ENCODE peak calls at places on chromosomes 11 and 22, in eight cellular contexts. J is cardiac fibroblast, S is WERI-Rb-1, K is AG04450, G is GM12865, M is fibroblast of the aortic adventitia, T is colonic mucosa, E is brain microvascular endothelial cell. C is an unnamed sample.

GRCh38 chr22:22407061-22407460 is 101.5 kb downstream of the ZNF280B start:
- DNase-seq in J (no peak), S (peak), K (no peak), G (no peak), M (no peak), T (no peak), E (no peak), C (no peak)

GRCh38 chr11:94455861-94456260 is 37.8 kb downstream of the MRE11 start:
- DNase-seq in J (no peak), S (no peak), K (no peak), G (no peak), M (no peak), T (no peak), E (no peak), C (no peak)

GRCh38 chr11:84899134-84899533 is 728.0 kb downstream of the DLG2 start:
- DNase-seq in J (peak), S (no peak), K (no peak), G (no peak), M (no peak), T (no peak), E (no peak), C (peak)

GRCh38 chr11:123255909-123256308 is 60.9 kb upstream of the CLMP start:
- DNase-seq in J (no peak), S (no peak), K (no peak), G (no peak), M (no peak), T (no peak), E (no peak), C (no peak)

GRCh38 chr11:44607324-44607962 is 42.0 kb downstream of the CD82 start:
- DNase-seq in J (peak), S (no peak), K (no peak), G (no peak), M (no peak), T (no peak), E (no peak), C (peak)

GRCh38 chr11:126153999-126154398 is 57.5 kb downstream of the RPUSD4 start:
- DNase-seq in J (no peak), S (no peak), K (no peak), G (no peak), M (peak), T (no peak), E (no peak), C (peak)

GRCh38 chr11:34651551-34651950 is 30.7 kb downstream of the EHF start:
- DNase-seq in J (peak), S (no peak), K (no peak), G (no peak), M (no peak), T (no peak), E (peak), C (no peak)

GRCh38 chr11:4453118-4453517 is 4.0 kb downstream of the OR52K2 start:
- DNase-seq in J (no peak), S (no peak), K (no peak), G (no peak), M (no peak), T (no peak), E (no peak), C (no peak)

GRCh38 chr11:1693327-1694063 is 3.5 kb upstream of the KRTAP5-6 start:
- DNase-seq in J (peak), S (peak), K (peak), G (peak), M (peak), T (peak), E (peak), C (peak)

GRCh38 chr22:41939981-41940852 is 6.7 kb downstream of the CENPM start:
- DNase-seq in J (no peak), S (no peak), K (no peak), G (peak), M (no peak), T (peak), E (no peak), C (no peak)

GRCh38 chr11:69934861-69935494 is 115.8 kb upstream of the FGF3 start:
- DNase-seq in J (no peak), S (no peak), K (no peak), G (no peak), M (no peak), T (no peak), E (peak), C (no peak)

GRCh38 chr11:118910309-118911112 is 15.2 kb downstream of the BCL9L start:
- DNase-seq in J (peak), S (no peak), K (peak), G (no peak), M (peak), T (no peak), E (peak), C (peak)

GRCh38 chr11:108975641-108976071 is 310.8 kb downstream of the DDX10 start:
- DNase-seq in J (no peak), S (peak), K (no peak), G (no peak), M (no peak), T (no peak), E (no peak), C (no peak)

GRCh38 chr11:121889931-121890330 is 226.1 kb downstream of the BLID start:
- DNase-seq in J (peak), S (no peak), K (no peak), G (no peak), M (peak), T (no peak), E (no peak), C (peak)

GRCh38 chr22:31046591-31047226 is 34.4 kb upstream of the SMTN start:
- DNase-seq in J (peak), S (no peak), K (no peak), G (no peak), M (no peak), T (no peak), E (no peak), C (peak)

GRCh38 chr22:33919591-33920501 is at the start of gene LARGE1:
- DNase-seq in J (peak), S (peak), K (no peak), G (peak), M (peak), T (peak), E (no peak), C (peak)

GRCh38 chr11:69653406-69653960 is 12.5 kb downstream of the CCND1 start:
- DNase-seq in J (peak), S (no peak), K (no peak), G (no peak), M (no peak), T (no peak), E (no peak), C (no peak)

GRCh38 chr22:42773161-42773560 is 52.5 kb upstream of the A4GALT start:
- DNase-seq in J (no peak), S (no peak), K (no peak), G (peak), M (no peak), T (no peak), E (no peak), C (no peak)

GRCh38 chr11:15723966-15724365 is 609.2 kb downstream of the INSC start:
- DNase-seq in J (no peak), S (no peak), K (no peak), G (no peak), M (no peak), T (no peak), E (no peak), C (no peak)

GRCh38 chr22:33597274-33597985 is 322.8 kb downstream of the LARGE1 start:
- DNase-seq in J (no peak), S (no peak), K (no peak), G (no peak), M (no peak), T (no peak), E (no peak), C (no peak)

GRCh38 chr22:35413624-35414023 is 13.7 kb downstream of the MCM5 start:
- DNase-seq in J (no peak), S (no peak), K (no peak), G (no peak), M (no peak), T (no peak), E (no peak), C (no peak)

GRCh38 chr22:25388866-25389540 is 169.6 kb downstream of the CRYBB2 start:
- DNase-seq in J (no peak), S (no peak), K (no peak), G (no peak), M (no peak), T (no peak), E (no peak), C (no peak)

GRCh38 chr11:59206635-59207034 is 6.1 kb downstream of the MPEG1 start:
- DNase-seq in J (peak), S (peak), K (no peak), G (peak), M (peak), T (peak), E (peak), C (peak)

GRCh38 chr11:130431806-130432205 is 3.4 kb upstream of the ADAMTS8 start:
- DNase-seq in J (peak), S (no peak), K (no peak), G (no peak), M (peak), T (no peak), E (peak), C (peak)

GRCh38 chr11:95734009-95734572 is 55.5 kb downstream of the FAM76B start:
- DNase-seq in J (no peak), S (no peak), K (no peak), G (no peak), M (no peak), T (no peak), E (no peak), C (no peak)

GRCh38 chr22:47718337-47718736 is 955.9 kb downstream of the TBC1D22A start:
- DNase-seq in J (no peak), S (no peak), K (no peak), G (no peak), M (no peak), T (no peak), E (no peak), C (no peak)

GRCh38 chr11:2794419-2794795 is 91.2 kb downstream of the CDKN1C start:
- DNase-seq in J (no peak), S (peak), K (no peak), G (no peak), M (no peak), T (no peak), E (no peak), C (no peak)

GRCh38 chr22:49869855-49870712 is 16.4 kb downstream of the ZBED4 start:
- DNase-seq in J (no peak), S (no peak), K (no peak), G (no peak), M (no peak), T (no peak), E (no peak), C (no peak)

GRCh38 chr11:27174672-27175210 is 134.1 kb downstream of the BBOX1 start:
- DNase-seq in J (no peak), S (no peak), K (no peak), G (no peak), M (no peak), T (no peak), E (no peak), C (no peak)

GRCh38 chr22:19798320-19798665 is 37.7 kb downstream of the TBX1 start:
- DNase-seq in J (no peak), S (no peak), K (no peak), G (no peak), M (no peak), T (no peak), E (no peak), C (no peak)

GRCh38 chr22:19798825-19799224 is 38.2 kb downstream of the TBX1 start:
- DNase-seq in J (no peak), S (peak), K (no peak), G (no peak), M (no peak), T (no peak), E (no peak), C (no peak)

GRCh38 chr22:19800306-19800705 is 39.7 kb downstream of the TBX1 start:
- DNase-seq in J (no peak), S (no peak), K (no peak), G (no peak), M (no peak), T (no peak), E (no peak), C (no peak)

GRCh38 chr22:19800761-19801244 is 40.2 kb downstream of the TBX1 start:
- DNase-seq in J (peak), S (peak), K (no peak), G (no peak), M (peak), T (no peak), E (peak), C (peak)

GRCh38 chr22:19799322-19800190 is 39.0 kb downstream of the TBX1 start:
- DNase-seq in J (peak), S (peak), K (peak), G (no peak), M (peak), T (no peak), E (peak), C (peak)
- TF ChIP-seq CTCF in J (no peak), S (peak), K (peak), G (no peak), M (peak), T (no peak), E (peak), C (peak)

GRCh38 chr11:128689586-128689945 is 4.3 kb upstream of the FLI1 start:
- DNase-seq in J (no peak), S (no peak), K (no peak), G (no peak), M (no peak), T (no peak), E (no peak), C (no peak)
- H3K4me3 ChIP-seq in J (no peak), S (no peak), K (no peak), G (no peak), M (no peak), T (no peak), E (no peak), C (no peak)

GRCh38 chr11:67691149-67691548 is 16.7 kb upstream of the ALDH3B2 start:
- DNase-seq in J (peak), S (no peak), K (no peak), G (no peak), M (no peak), T (no peak), E (no peak), C (peak)
- TF ChIP-seq CTCF in J (peak), S (peak), K (peak), G (no peak), M (peak), T (no peak), E (peak), C (peak)

DNA sequence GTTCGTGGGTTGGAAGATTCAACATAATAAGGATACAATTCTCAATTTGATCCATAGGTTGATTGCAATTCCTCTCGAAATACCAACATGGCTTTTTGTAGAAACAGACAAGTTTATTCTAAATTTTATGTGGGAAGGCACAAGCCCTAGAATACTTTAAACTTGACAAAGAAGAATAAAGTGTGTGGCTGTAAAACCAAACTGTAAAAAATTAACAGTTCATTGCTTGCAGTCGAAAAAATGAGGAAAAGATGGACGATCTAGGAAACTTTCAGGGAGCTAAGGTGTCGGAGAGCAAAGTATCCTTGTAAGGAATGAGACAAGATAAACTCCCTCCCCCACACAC is 1.0 kb upstream of the GLB1L3 start:
- DNase-seq in J (no peak), S (no peak), K (no peak), G (no peak), M (no peak), T (no peak), E (no peak), C (no peak)
- H3K4me3 ChIP-seq in J (no peak), S (peak), K (no peak), G (peak), M (no peak), T (no peak), E (no peak), C (no peak)

DNA sequence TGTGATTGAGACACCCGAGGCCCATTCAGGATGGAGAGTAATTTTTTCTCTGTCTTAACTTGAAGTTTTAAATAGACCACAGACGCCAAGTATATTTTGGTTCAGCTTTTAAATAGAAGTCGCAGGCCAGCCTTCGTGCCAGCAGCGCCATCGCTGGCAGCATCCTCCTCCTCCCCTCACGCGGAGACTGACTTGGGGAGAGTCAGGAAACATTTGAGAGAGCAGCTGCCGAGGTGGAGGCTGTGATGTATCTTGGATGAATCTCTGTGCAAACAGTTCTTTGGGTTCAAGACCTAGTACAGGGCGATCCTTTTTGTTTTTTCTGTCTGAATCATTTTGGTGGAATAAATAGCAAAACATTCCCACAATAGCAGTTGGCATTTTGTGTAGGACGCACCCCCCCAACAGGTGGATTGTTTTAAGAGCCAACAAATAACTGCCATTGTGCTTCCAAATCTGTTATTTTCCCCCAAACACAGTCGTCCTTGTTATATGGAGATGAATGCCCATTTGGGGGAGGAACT is 920 bp upstream of the DMC1 start:
- DNase-seq in J (peak), S (peak), K (no peak), G (peak), M (peak), T (peak), E (no peak), C (peak)
- TF ChIP-seq CTCF in J (peak), S (no peak), K (peak), G (no peak), M (no peak), T (no peak), E (peak), C (no peak)

DNA sequence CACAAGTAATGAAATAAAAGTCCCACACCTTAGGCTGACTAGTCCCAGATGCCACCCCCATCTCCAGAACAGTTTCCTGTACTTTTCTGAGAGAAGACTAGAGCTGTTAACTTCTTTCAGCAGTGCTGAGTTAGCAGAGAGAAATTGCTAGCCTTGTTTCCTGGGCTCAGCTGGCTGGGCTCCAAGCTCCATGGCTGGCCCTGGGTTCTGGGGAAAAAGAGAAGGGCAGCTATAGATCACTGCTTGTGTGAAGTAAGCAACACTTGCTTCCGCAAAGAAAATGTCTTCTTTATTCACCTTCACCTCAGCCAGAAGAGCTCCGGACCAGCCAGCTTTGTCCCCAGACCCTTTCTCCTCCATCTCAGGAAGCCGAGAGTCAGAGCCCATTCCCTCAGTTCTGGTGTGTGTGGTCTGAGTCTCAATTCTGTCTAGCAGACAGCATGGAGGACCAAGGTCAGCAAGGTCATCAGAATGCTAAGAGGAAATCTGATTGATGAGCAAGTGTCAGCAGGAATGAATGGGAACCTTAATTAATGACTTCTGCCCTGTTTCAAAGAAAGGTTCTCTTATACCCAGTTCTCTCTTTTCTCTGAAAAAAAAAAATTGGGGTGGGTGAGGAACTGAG is 63.4 kb upstream of the FAM181B start:
- DNase-seq in J (no peak), S (no peak), K (no peak), G (no peak), M (no peak), T (peak), E (no peak), C (no peak)
- H3K4me3 ChIP-seq in J (no peak), S (no peak), K (no peak), G (no peak), M (no peak), T (no peak), E (no peak), C (no peak)

DNA sequence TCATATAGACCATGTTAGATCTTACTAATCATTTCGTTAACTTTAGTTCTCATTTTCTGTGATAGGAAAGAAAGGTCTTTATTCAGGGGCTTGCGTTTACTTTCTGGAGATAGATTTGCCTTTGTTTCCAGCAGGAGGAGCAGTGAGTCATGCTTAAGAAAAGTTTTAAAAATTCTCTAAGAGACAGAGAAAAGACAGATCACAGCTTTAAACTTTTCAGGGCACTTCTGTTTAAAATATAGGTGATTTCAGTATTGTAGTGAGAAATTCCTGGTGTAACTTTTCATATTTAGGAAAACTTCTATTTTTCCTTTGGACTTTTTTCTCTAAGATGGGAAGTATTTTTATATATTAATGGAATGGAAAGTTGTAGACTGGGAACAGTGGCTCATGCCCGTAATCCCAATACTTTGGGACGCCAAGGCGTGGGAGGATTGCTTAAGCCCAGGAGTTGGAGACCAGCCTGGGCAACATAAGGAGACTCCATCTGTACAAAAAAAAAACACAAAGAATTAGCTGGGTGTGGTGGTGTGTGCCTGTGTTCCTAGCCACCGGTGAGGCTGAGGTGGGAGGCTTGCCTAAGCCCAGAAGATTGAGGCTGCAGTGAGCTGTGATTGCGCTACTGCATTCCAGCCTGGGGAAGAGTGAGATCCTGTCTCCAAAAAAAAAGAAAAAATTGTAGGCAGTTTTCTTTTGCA is 60.3 kb downstream of the ATXN10 start:
- DNase-seq in J (peak), S (no peak), K (no peak), G (peak), M (peak), T (no peak), E (no peak), C (no peak)
- TF ChIP-seq CTCF in J (peak), S (no peak), K (peak), G (peak), M (peak), T (no peak), E (peak), C (peak)

C was measured in foreskin fibroblast.